ENCODE peak calls at places on chromosomes 3 and 15, in four cellular contexts. One of them, this sample, is unnamed.

GRCh38 chr15:57237282-57237642 is 139.0 kb upstream of the CGNL1 start:
- DNase-seq in HCT116: no peak
- DNase-seq in HepG2: no peak
- DNase-seq in H1: no peak
- DNase-seq in this sample: no peak

GRCh38 chr3:113436794-113437193 is 4.5 kb downstream of the CFAP44 start:
- DNase-seq in HepG2: no peak
- DNase-seq in H1: no peak
- DNase-seq in HCT116: no peak
- DNase-seq in this sample: peak; percentile 49

GRCh38 chr3:12222765-12223485 is 64.2 kb upstream of the TIMP4 start:
- DNase-seq in H1: no peak
- DNase-seq in HepG2: peak; percentile 32
- DNase-seq in HCT116: no peak
- DNase-seq in this sample: no peak

GRCh38 chr3:54630111-54630623 is 297.7 kb downstream of the LRTM1 start:
- DNase-seq in H1: no peak
- DNase-seq in HepG2: no peak
- DNase-seq in HCT116: no peak
- DNase-seq in this sample: no peak

GRCh38 chr15:62125763-62126162 is 39.3 kb downstream of the C2CD4B start:
- DNase-seq in HepG2: peak; percentile 44
- DNase-seq in H1: no peak
- DNase-seq in HCT116: peak; percentile 38
- DNase-seq in this sample: peak; percentile 91

GRCh38 chr3:175325440-175325839 is 466.3 kb downstream of the NAALADL2 start:
- DNase-seq in H1: no peak
- DNase-seq in HCT116: no peak
- DNase-seq in HepG2: no peak
- DNase-seq in this sample: no peak

GRCh38 chr3:47850062-47850802 is 47.3 kb downstream of the DHX30 start:
- DNase-seq in HCT116: no peak
- DNase-seq in HepG2: peak; percentile 50
- DNase-seq in H1: no peak
- DNase-seq in this sample: peak; percentile 31

GRCh38 chr3:139457066-139457465 is 19.2 kb downstream of the RBP2 start:
- DNase-seq in HCT116: no peak
- DNase-seq in HepG2: no peak
- DNase-seq in H1: no peak
- DNase-seq in this sample: no peak

GRCh38 chr3:14153663-14154062 is 24.7 kb downstream of the XPC start:
- DNase-seq in HepG2: no peak
- DNase-seq in H1: no peak
- DNase-seq in HCT116: no peak
- DNase-seq in this sample: no peak

GRCh38 chr3:80696280-80696679 is 928.5 kb upstream of the ROBO1 start:
- DNase-seq in HCT116: no peak
- DNase-seq in H1: no peak
- DNase-seq in HepG2: peak; percentile 94
- DNase-seq in this sample: peak; percentile 41

GRCh38 chr15:57580866-57581265 is 10.8 kb upstream of the MYZAP start:
- DNase-seq in HCT116: no peak
- DNase-seq in H1: no peak
- DNase-seq in HepG2: peak; percentile 69
- DNase-seq in this sample: no peak

GRCh38 chr15:89004726-89005030 is 83.6 kb upstream of the ABHD2 start:
- DNase-seq in H1: no peak
- DNase-seq in HCT116: no peak
- DNase-seq in HepG2: no peak
- DNase-seq in this sample: no peak

GRCh38 chr15:77657629-77658238 is 25.0 kb upstream of the LINGO1 start:
- DNase-seq in HCT116: no peak
- DNase-seq in H1: no peak
- DNase-seq in HepG2: no peak
- DNase-seq in this sample: no peak

GRCh38 chr3:12869025-12869695 is 27.8 kb upstream of the RPL32 start:
- DNase-seq in HCT116: no peak
- DNase-seq in H1: no peak
- DNase-seq in HepG2: no peak
- DNase-seq in this sample: peak; percentile 18

GRCh38 chr3:24254649-24255048 is 240.0 kb downstream of the THRB start:
- DNase-seq in H1: no peak
- DNase-seq in HepG2: no peak
- DNase-seq in HCT116: no peak
- DNase-seq in this sample: no peak

GRCh38 chr3:182465301-182466185 is 327.8 kb upstream of the ATP11B start:
- DNase-seq in HepG2: no peak
- DNase-seq in HCT116: no peak
- DNase-seq in H1: no peak
- DNase-seq in this sample: no peak

GRCh38 chr3:191085091-191085490 is 114.0 kb upstream of the OSTN start:
- DNase-seq in HepG2: no peak
- DNase-seq in H1: no peak
- DNase-seq in HCT116: no peak
- DNase-seq in this sample: no peak

GRCh38 chr15:72481015-72481659 is 7.0 kb downstream of the ARIH1 start:
- DNase-seq in HCT116: no peak
- DNase-seq in HepG2: no peak
- DNase-seq in H1: no peak
- DNase-seq in this sample: no peak

GRCh38 chr3:11185564-11186317 is 31.4 kb downstream of the HRH1 start:
- DNase-seq in HCT116: peak; percentile 83
- DNase-seq in HepG2: no peak
- DNase-seq in H1: no peak
- DNase-seq in this sample: peak; percentile 97

GRCh38 chr15:41971089-41971892 is 1.1 kb downstream of the EHD4 start:
- DNase-seq in HCT116: peak; percentile 19
- DNase-seq in HepG2: peak; percentile 61
- DNase-seq in H1: no peak
- DNase-seq in this sample: peak; percentile 83

DNA sequence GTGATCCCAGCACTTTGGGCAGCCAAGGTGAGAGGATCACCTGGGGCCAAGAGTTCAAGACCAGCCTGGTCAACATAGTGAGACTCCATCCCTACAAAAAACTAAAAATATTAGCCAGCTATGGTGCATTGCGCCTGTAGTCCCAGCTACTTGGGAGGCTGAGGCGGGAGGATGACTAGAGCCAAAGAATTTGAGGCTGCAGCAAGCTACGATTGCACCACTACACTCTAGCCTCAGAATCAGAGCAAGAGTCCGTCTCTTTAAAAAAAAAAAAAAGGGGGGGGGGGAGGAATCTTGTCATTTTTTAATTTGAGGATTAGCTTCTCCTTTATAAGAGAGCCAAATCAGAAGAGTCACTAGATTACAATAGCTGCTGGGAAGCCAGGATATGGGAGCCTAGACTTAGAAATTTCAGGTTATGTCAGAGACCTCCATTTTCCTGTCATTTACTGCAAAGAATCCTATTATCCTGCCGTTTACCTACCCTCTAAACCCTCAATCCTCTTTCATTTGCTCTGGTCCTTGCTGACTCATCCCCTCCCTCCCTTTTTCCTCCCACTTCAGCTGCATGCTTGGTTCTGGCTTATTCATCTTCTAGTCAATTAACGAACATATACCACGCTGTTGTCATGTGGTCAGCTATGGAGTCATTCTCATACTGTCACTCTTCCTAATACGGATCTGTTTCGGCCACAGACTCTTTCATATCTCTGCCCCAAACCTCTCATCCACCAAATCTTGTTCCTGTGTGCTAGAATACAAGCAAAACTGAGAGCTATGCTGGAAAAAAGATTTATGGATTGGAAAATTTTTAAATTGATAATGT is 83.8 kb upstream of the PPIB start:
- DNase-seq in HCT116: peak; percentile 87
- DNase-seq in HepG2: peak; percentile 61
- DNase-seq in H1: peak; percentile 43
- DNase-seq in this sample: peak; percentile 37
- TF ChIP-seq POLR2AphosphoS5 in HCT116: peak; percentile 28
- TF ChIP-seq POLR2AphosphoS5 in HepG2: no peak
- TF ChIP-seq POLR2AphosphoS5 in H1: no peak
- TF ChIP-seq POLR2AphosphoS5 in this sample: no peak

GRCh38 chr3:32835943-32836342 is 18.1 kb downstream of the TRIM71 start:
- DNase-seq in HCT116: no peak
- DNase-seq in HepG2: no peak
- DNase-seq in H1: peak; percentile 73
- DNase-seq in this sample: no peak
- H3K9ac ChIP-seq in HCT116: no peak overlapping the region
- H3K9ac ChIP-seq in HepG2: peak overlapping the region; percentile 44
- H3K9ac ChIP-seq in H1: no peak overlapping the region
- H3K9ac ChIP-seq in this sample: no peak overlapping the region

DNA sequence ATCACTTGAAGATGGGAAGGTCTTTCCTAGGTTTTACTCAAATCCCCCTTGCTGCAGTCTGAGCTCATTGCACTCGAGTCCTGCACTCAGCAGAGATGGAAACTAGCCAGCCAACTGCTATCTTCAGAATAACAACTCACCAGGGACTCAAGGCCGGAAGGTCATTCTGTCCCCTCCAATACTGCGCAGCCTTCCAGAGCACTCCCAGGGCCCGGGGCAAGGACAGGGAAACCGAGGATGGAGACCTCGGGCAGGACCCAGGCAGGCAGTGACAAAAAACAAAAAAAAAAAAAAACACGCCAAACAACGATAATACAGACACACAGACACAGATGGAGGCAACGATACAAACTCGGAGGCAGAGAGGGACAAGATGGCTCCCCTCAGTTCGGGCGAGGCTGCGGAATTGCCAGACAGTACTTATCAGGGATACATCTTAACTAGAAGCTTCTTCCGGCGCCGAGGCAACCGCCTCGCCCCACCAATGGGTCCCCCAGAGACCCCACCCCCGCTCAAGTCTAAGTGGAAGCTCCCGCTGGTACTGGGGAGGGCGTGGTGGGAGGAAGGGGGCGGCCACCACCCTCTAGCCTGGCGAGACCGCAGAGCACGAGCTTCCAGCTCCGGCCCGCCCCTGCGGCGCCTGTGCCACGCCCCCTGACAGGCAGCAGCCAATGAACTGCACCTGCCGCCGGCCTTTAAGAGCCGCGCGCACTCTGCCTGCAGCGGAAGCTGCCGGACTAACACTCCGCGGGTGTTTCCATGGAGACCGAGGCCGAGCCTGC is 7.0 kb upstream of the MAP1A start:
- DNase-seq in HCT116: peak; percentile 93
- DNase-seq in H1: peak; percentile 98
- DNase-seq in HepG2: peak; percentile 97
- DNase-seq in this sample: peak; percentile 98
- TF ChIP-seq POLR2A in HCT116: peak; percentile 28
- TF ChIP-seq POLR2A in H1: peak; percentile 30
- TF ChIP-seq POLR2A in HepG2: peak; percentile 38
- TF ChIP-seq POLR2A in this sample: peak; percentile 71

GRCh38 chr3:126083511-126083912 is 412 bp downstream of the SLC41A3 start:
- DNase-seq in HepG2: peak; percentile 14
- DNase-seq in HCT116: no peak
- DNase-seq in H1: no peak
- DNase-seq in this sample: peak; percentile 18

GRCh38 chr3:126083138-126083445 is 832 bp downstream of the SLC41A3 start:
- DNase-seq in H1: no peak
- DNase-seq in HepG2: no peak
- DNase-seq in HCT116: no peak
- DNase-seq in this sample: no peak

GRCh38 chr3:126085276-126085675 is 1.4 kb upstream of the SLC41A3 start:
- DNase-seq in HepG2: no peak
- DNase-seq in H1: no peak
- DNase-seq in HCT116: no peak
- DNase-seq in this sample: no peak

GRCh38 chr3:126084667-126085180 is 800 bp upstream of the SLC41A3 start:
- DNase-seq in HCT116: no peak
- DNase-seq in H1: no peak
- DNase-seq in HepG2: no peak
- DNase-seq in this sample: no peak

GRCh38 chr3:126083913-126084514 is at the start of gene SLC41A3:
- DNase-seq in HepG2: peak; percentile 80
- DNase-seq in H1: peak; percentile 21
- DNase-seq in HCT116: peak; percentile 50
- DNase-seq in this sample: peak; percentile 74
- TF ChIP-seq POLR2AphosphoS5 in HepG2: peak; percentile 51
- TF ChIP-seq POLR2AphosphoS5 in H1: no peak
- TF ChIP-seq POLR2AphosphoS5 in HCT116: peak; percentile 80
- TF ChIP-seq POLR2AphosphoS5 in this sample: peak; percentile 46

DNA sequence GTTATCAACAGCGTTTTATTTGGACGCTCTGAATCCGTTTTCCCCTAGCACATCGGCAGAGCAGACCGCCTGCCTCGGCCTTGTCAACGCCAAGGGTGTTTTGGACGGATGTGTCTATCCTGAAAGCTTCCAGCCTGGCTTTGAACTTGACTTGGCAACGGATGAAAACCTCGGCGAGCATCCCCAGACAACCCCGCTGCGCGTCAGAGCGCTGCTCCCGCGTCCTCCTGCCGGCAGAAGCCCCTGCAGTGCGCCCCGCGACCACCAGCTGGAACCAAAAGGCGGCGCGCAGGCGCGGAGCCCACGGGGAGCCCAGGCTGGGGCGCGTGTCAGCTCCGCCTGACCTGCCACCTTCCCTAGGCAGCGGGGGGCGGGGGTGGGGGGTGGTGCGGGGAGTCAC is 26.2 kb upstream of the ARL8B start:
- DNase-seq in HCT116: no peak
- DNase-seq in H1: peak; percentile 21
- DNase-seq in HepG2: no peak
- DNase-seq in this sample: no peak
- H3K9ac ChIP-seq in HCT116: no peak overlapping the region
- H3K9ac ChIP-seq in H1: no peak overlapping the region
- H3K9ac ChIP-seq in HepG2: no peak overlapping the region
- H3K9ac ChIP-seq in this sample: no peak overlapping the region

DNA sequence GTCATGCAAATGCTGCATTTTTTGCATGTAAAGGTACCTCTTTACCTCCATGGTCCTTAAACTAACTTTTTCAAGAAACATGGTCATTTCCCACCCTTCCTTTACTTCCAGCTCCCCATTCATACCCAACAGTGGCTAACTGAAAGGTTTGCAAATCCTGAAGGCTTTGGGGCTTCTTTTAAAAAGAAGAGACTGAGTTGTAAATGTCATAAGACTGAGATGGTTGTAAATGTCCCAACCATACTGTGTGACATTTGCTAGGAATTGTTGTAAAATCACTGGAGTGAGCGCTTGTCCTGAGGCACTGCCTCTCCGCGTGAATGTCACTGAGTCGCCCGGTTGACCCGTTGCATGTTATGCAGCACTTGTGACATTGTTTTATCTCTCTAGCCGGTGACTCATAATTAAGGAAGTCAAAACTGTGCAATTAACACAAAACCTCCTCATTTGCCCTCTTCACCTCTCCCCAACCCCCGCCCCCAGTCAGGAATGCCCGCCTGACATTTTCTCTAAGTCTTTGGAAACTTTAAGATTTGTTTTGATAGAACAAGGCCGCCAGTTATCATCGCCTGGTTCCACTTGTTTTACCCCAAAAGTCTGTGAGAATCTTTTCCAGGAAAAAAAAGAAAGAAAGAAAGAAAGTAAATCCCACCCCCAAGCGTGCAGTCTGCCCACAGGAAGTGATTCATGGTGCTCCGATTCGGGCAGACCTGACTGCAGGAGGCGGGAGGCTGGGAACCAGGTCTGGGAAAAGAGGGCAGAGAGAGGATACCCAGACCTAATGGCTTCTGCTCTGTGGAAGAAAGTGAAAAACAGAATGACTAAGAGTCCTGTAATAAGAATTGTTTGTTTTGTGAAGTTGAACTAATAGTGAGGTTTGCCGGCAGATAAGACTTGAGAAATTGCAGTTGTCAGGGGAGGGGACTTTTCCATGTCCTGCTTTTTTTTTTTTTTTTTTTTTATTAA is 84.7 kb downstream of the SMAD3 start:
- DNase-seq in HCT116: peak; percentile 96
- DNase-seq in H1: no peak
- DNase-seq in HepG2: peak; percentile 94
- DNase-seq in this sample: peak; percentile 99
- TF ChIP-seq POLR2A in HCT116: no peak
- TF ChIP-seq POLR2A in H1: no peak
- TF ChIP-seq POLR2A in HepG2: no peak
- TF ChIP-seq POLR2A in this sample: no peak

This sample was measured in endothelial cell of umbilical vein.